ENCODE peak calls at places on chromosome 14, in ten cellular contexts. H is pancreas, T is skeletal muscle cell, U is GM23248, S is lower leg skin, C is choroid plexus epithelial cell, Z is breast epithelium, Q is PC-3, L is body of pancreas, O is cardiac fibroblast. I is an unnamed sample.
A peak's percentile ranks its signal among the peaks of the same experiment; 100 is the strongest.

GRCh38 chr14:59768855-59769254 is 101.7 kb downstream of the RTN1 start:
- DNase-seq in S (no peak), L (no peak), O (peak; percentile 38), U (no peak), Q (peak; percentile 30), H (no peak), Z (no peak), T (no peak), C (peak; percentile 18), I (no peak)

GRCh38 chr14:77201696-77202095 is 20.1 kb downstream of the TMEM63C start:
- DNase-seq in C (no peak), T (no peak), L (no peak), O (no peak), H (no peak), S (no peak), Q (no peak), U (no peak), Z (no peak), I (no peak)

GRCh38 chr14:104799657-104800599 is 973 bp upstream of the ZBTB42 start:
- DNase-seq in H (peak; percentile 89), S (peak; percentile 65), U (peak; percentile 78), T (no peak), Z (peak; percentile 72), Q (peak; percentile 77), L (peak; percentile 91), O (peak; percentile 62), C (peak; percentile 66), I (peak; percentile 90)

GRCh38 chr14:100587763-100588411 is 670 bp upstream of the BEGAIN start:
- DNase-seq in T (peak; percentile 13), S (no peak), H (no peak), O (peak; percentile 40), Z (no peak), L (no peak), Q (no peak), C (no peak), U (peak; percentile 48), I (peak; percentile 6)

GRCh38 chr14:58533417-58533816 is 104.3 kb upstream of the DACT1 start:
- DNase-seq in U (peak; percentile 1), Z (no peak), C (peak; percentile 37), Q (no peak), O (peak; percentile 18), T (no peak), S (no peak), H (no peak), L (no peak), I (no peak)

GRCh38 chr14:106317593-106317992 is 791.2 kb downstream of the TMEM121 start:
- DNase-seq in C (no peak), O (no peak), T (no peak), U (no peak), Z (no peak), H (no peak), L (no peak), S (no peak), Q (no peak), I (no peak)

GRCh38 chr14:28820677-28821076 is 54.1 kb downstream of the FOXG1 start:
- DNase-seq in S (no peak), O (no peak), L (no peak), Q (no peak), H (no peak), Z (no peak), T (no peak), C (no peak), U (no peak), I (no peak)

GRCh38 chr14:97771340-97772045 is 974.3 kb downstream of the VRK1 start:
- DNase-seq in C (no peak), S (peak; percentile 55), L (no peak), Z (peak; percentile 93), Q (peak; percentile 88), H (no peak), O (no peak), U (no peak), T (peak; percentile 3), I (no peak)

GRCh38 chr14:89440997-89441909 is 24.2 kb upstream of the FOXN3 start:
- DNase-seq in S (no peak), L (no peak), O (no peak), Z (no peak), U (no peak), C (no peak), Q (no peak), T (no peak), H (no peak), I (no peak)

GRCh38 chr14:54981698-54982097 is 45.2 kb downstream of the WDHD1 start:
- DNase-seq in O (peak; percentile 48), Z (no peak), Q (peak; percentile 42), S (no peak), C (peak; percentile 48), L (no peak), U (peak; percentile 58), H (no peak), T (no peak), I (no peak)

GRCh38 chr14:73888971-73889370 is 2.3 kb downstream of the ZNF410 start:
- DNase-seq in Z (no peak), C (no peak), T (no peak), L (no peak), U (peak; percentile 69), H (no peak), S (no peak), O (peak; percentile 21), Q (peak; percentile 5), I (no peak)

GRCh38 chr14:97290065-97290464 is 492.9 kb downstream of the VRK1 start:
- DNase-seq in U (no peak), C (no peak), O (no peak), S (no peak), L (no peak), H (no peak), Q (no peak), Z (no peak), T (no peak), I (no peak)

GRCh38 chr14:79011091-79011919 is 841.1 kb downstream of the NRXN3 start:
- DNase-seq in S (no peak), T (peak; percentile 33), H (no peak), C (peak; percentile 74), L (peak; percentile 28), Z (no peak), O (peak; percentile 91), U (peak; percentile 90), Q (peak; percentile 85), I (no peak)

GRCh38 chr14:98932436-98933325 is 339.3 kb downstream of the BCL11B start:
- DNase-seq in U (no peak), H (no peak), C (no peak), S (no peak), L (no peak), T (no peak), Q (no peak), O (no peak), Z (no peak), I (no peak)

GRCh38 chr14:61106627-61107147 is 125.6 kb downstream of the SLC38A6 start:
- DNase-seq in S (no peak), T (no peak), L (no peak), U (no peak), C (no peak), H (no peak), Q (peak; percentile 39), O (no peak), Z (no peak), I (no peak)
- H3K4me3 ChIP-seq in S (no peak overlapping the region), T (no peak overlapping the region), L (no peak overlapping the region), U (no peak overlapping the region), C (no peak overlapping the region), H (no peak overlapping the region), Q (no peak overlapping the region), O (no peak overlapping the region), Z (peak overlapping the region; percentile 22), I (no peak overlapping the region)

GRCh38 chr14:35534884-35535793 is 1.2 kb downstream of the INSM2 start:
- DNase-seq in C (peak; percentile 75), S (peak; percentile 17), L (peak; percentile 66), Z (no peak), H (peak; percentile 55), T (peak; percentile 6), O (peak; percentile 65), U (peak; percentile 80), Q (peak; percentile 69), I (no peak)

GRCh38 chr14:35533357-35534129 is 421 bp upstream of the INSM2 start:
- DNase-seq in U (peak; percentile 65), H (peak; percentile 40), Q (peak; percentile 69), Z (no peak), O (peak; percentile 46), T (no peak), C (peak; percentile 41), L (peak; percentile 67), S (peak; percentile 22), I (no peak)

GRCh38 chr14:35534130-35534883 is at the start of gene INSM2:
- DNase-seq in L (no peak), O (no peak), H (no peak), U (peak; percentile 34), Z (no peak), S (no peak), T (no peak), C (peak; percentile 21), Q (no peak), I (no peak)

GRCh38 chr14:35532783-35533356 is 1.1 kb upstream of the INSM2 start:
- DNase-seq in H (no peak), U (no peak), Q (no peak), O (peak; percentile 21), T (no peak), Z (no peak), C (no peak), S (no peak), L (no peak), I (no peak)

DNA sequence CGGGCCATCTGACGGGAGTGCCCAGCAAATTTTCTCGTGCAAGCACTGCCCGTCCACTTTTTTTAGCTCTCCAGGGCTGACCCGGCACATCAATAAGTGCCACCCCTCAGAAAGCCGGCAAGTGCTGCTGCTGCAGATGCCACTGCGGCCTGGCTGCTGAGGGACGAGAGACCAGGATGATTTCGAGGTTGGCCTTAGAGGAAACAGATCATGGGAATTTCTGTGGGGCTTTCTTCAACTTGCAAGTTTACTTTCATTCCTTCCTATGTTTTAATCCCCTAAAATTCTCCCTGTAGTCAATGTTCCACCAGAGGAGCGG is 1.8 kb downstream of the INSM2 start:
- DNase-seq in Q (no peak), Z (no peak), S (no peak), H (no peak), O (no peak), U (peak; percentile 6), T (no peak), L (no peak), C (no peak), I (no peak)
- H3K4me3 ChIP-seq in Q (no peak overlapping the region), Z (peak overlapping the region; percentile 70), S (no peak overlapping the region), H (peak overlapping the region; percentile 65), O (no peak overlapping the region), U (peak overlapping the region; percentile 56), T (no peak overlapping the region), L (no peak overlapping the region), C (no peak overlapping the region), I (no peak overlapping the region)

DNA sequence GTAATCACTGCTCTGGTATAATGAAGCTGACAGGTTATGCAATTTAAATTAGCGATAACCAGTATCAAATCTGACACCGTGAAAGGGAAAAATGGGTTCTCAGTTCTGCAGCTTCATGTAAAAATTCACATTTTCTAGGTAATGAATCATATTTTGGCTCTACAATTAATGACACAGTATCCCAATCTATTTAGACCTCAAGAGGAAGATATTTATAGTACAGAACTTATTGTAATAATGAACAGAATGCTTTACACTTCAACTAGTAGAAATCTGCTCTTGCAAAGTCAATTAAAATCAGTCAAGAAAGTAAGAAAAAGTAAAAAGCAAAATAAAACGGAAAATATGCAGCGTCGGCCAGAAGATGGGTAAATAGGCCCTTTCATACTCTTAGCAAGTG is 24.3 kb downstream of the SEL1L start:
- DNase-seq in O (no peak), S (no peak), Z (no peak), H (no peak), U (no peak), C (no peak), T (no peak), Q (no peak), L (no peak), I (no peak)
- H3K4me3 ChIP-seq in O (no peak overlapping the region), S (no peak overlapping the region), Z (no peak overlapping the region), H (no peak overlapping the region), U (no peak overlapping the region), C (no peak overlapping the region), T (no peak overlapping the region), Q (no peak overlapping the region), L (no peak overlapping the region), I (no peak overlapping the region)

GRCh38 chr14:68552075-68552474 is 240.8 kb downstream of the ZFP36L1 start:
- DNase-seq in Z (peak; percentile 7), C (no peak), Q (no peak), S (no peak), U (no peak), H (no peak), L (no peak), T (no peak), O (no peak), I (no peak)
- H3K4me3 ChIP-seq in Z (no peak overlapping the region), C (no peak overlapping the region), Q (no peak overlapping the region), S (no peak overlapping the region), U (no peak overlapping the region), H (no peak overlapping the region), L (no peak overlapping the region), T (no peak overlapping the region), O (no peak overlapping the region), I (no peak overlapping the region)

I was measured in uterus.